ENCODE peak calls at places on chromosome 14, in seven cellular contexts. V is HCT116, B is tibial nerve, M is ovary, N is fibroblast of lung, G is SK-N-SH, D is keratinocyte. R is an unnamed sample.

GRCh38 chr14:44384093-44384492 is 123.0 kb downstream of the FSCB start:
- DNase-seq in B (no peak), V (no peak), G (peak), D (no peak), M (no peak), N (no peak), R (no peak)

GRCh38 chr14:100067971-100068959 is 3.0 kb downstream of the EVL start:
- DNase-seq in M (no peak), N (no peak), D (peak), B (no peak), G (no peak), V (peak), R (no peak)

GRCh38 chr14:89351364-89351957 is 65.6 kb downstream of the FOXN3 start:
- DNase-seq in N (peak), D (no peak), M (peak), B (no peak), G (no peak), V (no peak), R (peak)

GRCh38 chr14:41805633-41806032 is 199.0 kb downstream of the LRFN5 start:
- DNase-seq in M (no peak), B (no peak), D (no peak), V (no peak), N (no peak), G (no peak), R (no peak)

GRCh38 chr14:59360923-59361794 is 104.0 kb downstream of the GPR135 start:
- DNase-seq in V (peak), G (peak), D (peak), N (peak), M (peak), B (peak), R (peak)

GRCh38 chr14:51650721-51651387 is 856 bp upstream of the FRMD6 start:
- DNase-seq in B (no peak), D (no peak), M (peak), G (peak), N (no peak), V (no peak), R (no peak)

GRCh38 chr14:61925043-61925442 is 162.8 kb downstream of the SNAPC1 start:
- DNase-seq in V (peak), B (no peak), M (no peak), G (no peak), N (peak), D (no peak), R (no peak)

GRCh38 chr14:76812422-76813383 is at the start of gene ANGEL1:
- DNase-seq in M (peak), V (peak), B (peak), N (peak), D (peak), G (peak), R (peak)

GRCh38 chr14:105026033-105026785 is 5.3 kb upstream of the CDCA4 start:
- DNase-seq in N (no peak), D (no peak), V (no peak), B (no peak), G (no peak), M (no peak), R (no peak)

GRCh38 chr14:65371784-65372183 is 40.7 kb upstream of the FUT8 start:
- DNase-seq in G (no peak), D (no peak), V (no peak), B (no peak), N (no peak), M (no peak), R (no peak)

GRCh38 chr14:80269338-80269935 is 58.1 kb upstream of the DIO2 start:
- DNase-seq in G (no peak), V (no peak), D (no peak), B (no peak), N (peak), M (no peak), R (no peak)

GRCh38 chr14:53581497-53581896 is 375.1 kb downstream of the BMP4 start:
- DNase-seq in B (no peak), N (no peak), V (no peak), M (no peak), D (no peak), G (no peak), R (no peak)

GRCh38 chr14:106843376-106843775 is 1317.0 kb downstream of the TMEM121 start:
- DNase-seq in G (no peak), V (no peak), M (no peak), D (no peak), N (no peak), B (no peak), R (no peak)

GRCh38 chr14:68442828-68443460 is 349.9 kb downstream of the ZFP36L1 start:
- DNase-seq in N (peak), G (no peak), M (no peak), B (no peak), V (no peak), D (no peak), R (no peak)

GRCh38 chr14:82779301-82779700 is 1245.6 kb upstream of the SEL1L start:
- DNase-seq in V (no peak), M (no peak), D (no peak), G (no peak), B (no peak), N (no peak), R (no peak)

GRCh38 chr14:101878222-101879211 is 85.9 kb upstream of the DYNC1H1 start:
- DNase-seq in V (no peak), N (no peak), B (no peak), G (no peak), M (no peak), D (no peak), R (no peak)

GRCh38 chr14:93263416-93263815 is 56.4 kb downstream of the UBR7 start:
- DNase-seq in N (peak), G (no peak), V (no peak), D (no peak), M (no peak), B (no peak), R (no peak)

GRCh38 chr14:94056579-94057308 is 24.3 kb downstream of the DDX24 start:
- DNase-seq in D (no peak), N (no peak), V (no peak), B (no peak), G (no peak), M (no peak), R (no peak)

GRCh38 chr14:99062772-99063418 is 209.1 kb downstream of the BCL11B start:
- DNase-seq in B (no peak), G (no peak), V (no peak), N (no peak), D (no peak), M (no peak), R (no peak)

GRCh38 chr14:65156568-65157366 is 54.5 kb upstream of the MAX start:
- DNase-seq in V (no peak), G (no peak), N (peak), M (peak), D (no peak), B (no peak), R (no peak)

GRCh38 chr14:100578552-100578951 is 8.7 kb downstream of the BEGAIN start:
- DNase-seq in G (no peak), B (no peak), D (no peak), M (peak), V (no peak), N (peak), R (no peak)

GRCh38 chr14:103690332-103690731 is 24.9 kb downstream of the XRCC3 start:
- DNase-seq in M (no peak), G (no peak), B (no peak), D (no peak), N (no peak), V (no peak), R (no peak)

GRCh38 chr14:104290058-104290667 is 151.8 kb downstream of the KIF26A start:
- DNase-seq in B (no peak), G (peak), M (no peak), N (no peak), D (no peak), V (no peak), R (no peak)

GRCh38 chr14:59126714-59127436 is 61.6 kb upstream of the DAAM1 start:
- DNase-seq in V (peak), N (peak), B (no peak), D (no peak), M (peak), G (peak), R (peak)

GRCh38 chr14:20434701-20435453 is 1.1 kb downstream of the KLHL33 start:
- DNase-seq in M (peak), D (no peak), V (no peak), N (no peak), B (peak), G (no peak), R (no peak)
- H3K4me3 ChIP-seq in M (peak), D (no peak), V (no peak), N (no peak), B (peak), G (no peak), R (no peak)

DNA sequence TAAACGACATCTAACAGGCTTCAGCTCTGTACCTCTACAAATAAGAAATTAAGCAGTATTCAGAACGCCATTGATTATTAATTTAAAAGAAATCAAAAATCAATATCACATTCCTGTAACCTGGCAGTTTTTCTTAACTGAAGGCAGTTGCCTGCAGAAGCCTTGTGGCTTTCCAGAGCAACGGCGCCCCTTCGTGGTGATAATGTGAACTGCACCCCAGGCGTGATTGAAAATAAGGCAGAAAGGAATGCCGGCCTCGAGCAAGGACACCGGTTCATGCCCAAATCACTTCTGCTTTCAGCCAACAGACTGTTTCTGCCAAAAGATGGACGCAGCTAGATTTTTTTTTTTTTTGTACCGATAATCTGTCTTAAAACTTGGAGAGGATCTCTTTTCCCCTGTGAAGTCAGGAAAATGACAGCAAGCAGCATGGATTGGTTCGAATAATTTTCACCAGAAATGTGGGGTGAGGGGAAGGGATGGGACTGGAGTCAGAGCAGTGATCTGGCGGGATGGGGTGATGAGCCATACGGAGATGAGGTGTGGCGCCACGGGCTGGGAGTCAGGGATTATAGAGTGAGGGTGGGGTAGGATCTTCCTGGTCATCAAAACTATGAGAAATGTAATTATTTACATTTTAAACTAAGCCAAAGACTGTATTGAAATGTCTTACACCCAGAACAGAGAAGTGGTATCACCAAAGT is 473.0 kb downstream of the DPF3 start:
- DNase-seq in N (peak), B (peak), M (peak), D (no peak), V (peak), G (peak), R (peak)
- TF ChIP-seq CTCF in N (peak), B (peak), M (peak), D (peak), V (peak), G (peak), R (peak)

DNA sequence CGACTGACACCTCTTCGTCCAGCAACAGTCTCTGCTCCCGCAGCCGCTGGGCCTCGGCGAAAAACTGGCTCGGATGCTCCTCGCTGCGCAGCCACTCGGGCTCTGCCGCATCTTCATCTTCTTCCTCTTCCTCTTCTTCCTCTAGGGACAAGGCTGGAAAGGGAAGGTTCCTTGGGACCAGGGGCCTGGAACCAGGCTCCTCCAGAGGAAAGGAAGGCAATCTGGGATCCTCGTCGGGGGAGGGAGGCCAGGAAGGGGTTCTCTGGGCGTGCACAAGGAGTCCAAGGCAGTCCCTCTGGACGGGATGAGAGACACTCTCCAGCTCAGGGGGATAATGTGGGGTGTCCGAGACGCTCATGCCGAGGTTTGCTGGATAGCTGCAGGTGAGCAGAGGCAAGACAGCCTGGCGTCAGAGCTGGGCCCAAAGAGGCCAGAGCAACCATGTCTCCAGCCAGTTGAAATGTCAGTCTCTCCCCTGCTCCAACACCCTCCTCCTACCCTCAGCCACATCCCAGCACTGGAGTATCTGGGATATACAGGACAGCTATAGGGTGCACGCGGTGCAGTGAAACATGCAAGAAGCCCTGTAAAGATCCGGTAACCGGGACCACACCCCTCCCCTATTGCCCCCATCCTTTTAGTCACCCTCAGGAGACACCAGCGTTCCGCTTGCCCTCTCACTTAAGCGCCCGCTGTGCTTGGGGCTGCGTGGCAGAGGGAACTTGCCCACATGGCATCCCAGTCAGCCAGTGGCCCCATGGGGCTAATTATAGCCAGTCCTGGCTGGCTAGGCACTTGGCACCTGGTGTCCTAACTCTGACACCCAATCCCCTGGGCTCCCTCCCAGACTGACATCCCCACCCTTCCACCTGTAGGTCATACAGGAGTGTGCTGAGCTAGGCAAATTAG is at the start of gene KLHL33:
- DNase-seq in N (no peak), G (no peak), B (no peak), V (no peak), D (no peak), M (no peak), R (no peak)
- H3K4me3 ChIP-seq in N (no peak), G (no peak), B (peak), V (no peak), D (no peak), M (peak), R (no peak)

DNA sequence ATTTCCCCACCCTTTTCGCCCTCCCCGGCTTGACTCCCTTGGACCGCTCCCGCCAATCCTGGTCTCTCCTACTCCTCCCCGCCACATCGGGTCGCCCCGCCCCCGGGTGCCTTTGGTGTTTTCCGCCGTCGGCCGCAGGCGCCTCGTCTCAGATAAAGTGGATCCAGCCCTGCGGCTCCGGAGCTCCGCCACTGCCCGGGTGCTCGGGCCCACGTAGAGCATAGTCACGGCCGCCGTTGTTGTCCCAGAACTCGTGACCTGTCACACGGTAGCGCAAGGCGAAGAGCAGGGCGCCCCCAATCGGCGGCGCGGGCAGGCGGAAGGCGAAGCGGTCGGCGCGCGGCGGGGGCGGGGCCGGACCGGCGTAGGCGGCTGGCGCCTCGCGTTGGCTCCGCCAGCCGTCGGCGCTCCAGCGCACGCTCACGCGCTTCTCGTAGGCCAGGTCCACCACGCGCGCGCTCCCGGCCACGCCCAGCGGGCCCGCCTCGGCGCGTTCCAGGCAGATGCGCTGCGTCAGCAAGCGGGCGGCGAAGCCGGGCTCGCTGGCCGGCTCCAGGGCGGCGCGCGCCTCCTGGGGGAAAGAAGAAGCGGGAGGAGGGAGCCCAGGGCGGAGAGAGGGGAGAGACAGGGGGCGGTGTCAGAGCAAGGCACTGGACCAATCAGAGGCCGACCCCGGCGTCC is 1.2 kb downstream of the PPP1R3E start:
- DNase-seq in N (peak), V (peak), M (peak), G (peak), D (no peak), B (peak), R (peak)
- TF ChIP-seq CTCF in N (peak), V (no peak), M (peak), G (peak), D (peak), B (peak), R (peak)

GRCh38 chr14:34632451-34632850 is 2.5 kb upstream of the SNX6 start:
- DNase-seq in M (no peak), V (no peak), G (no peak), N (no peak), B (no peak), D (no peak), R (no peak)

GRCh38 chr14:34633697-34634096 is 3.7 kb upstream of the SNX6 start:
- DNase-seq in G (no peak), B (no peak), M (no peak), N (no peak), V (no peak), D (no peak), R (no peak)

GRCh38 chr14:34628681-34629135 is 1.2 kb downstream of the SNX6 start:
- DNase-seq in N (no peak), V (no peak), G (peak), M (no peak), D (no peak), B (no peak), R (no peak)

GRCh38 chr14:34629657-34630529 is at the start of gene SNX6:
- DNase-seq in V (peak), N (peak), M (peak), G (peak), B (peak), D (no peak), R (peak)

DNA sequence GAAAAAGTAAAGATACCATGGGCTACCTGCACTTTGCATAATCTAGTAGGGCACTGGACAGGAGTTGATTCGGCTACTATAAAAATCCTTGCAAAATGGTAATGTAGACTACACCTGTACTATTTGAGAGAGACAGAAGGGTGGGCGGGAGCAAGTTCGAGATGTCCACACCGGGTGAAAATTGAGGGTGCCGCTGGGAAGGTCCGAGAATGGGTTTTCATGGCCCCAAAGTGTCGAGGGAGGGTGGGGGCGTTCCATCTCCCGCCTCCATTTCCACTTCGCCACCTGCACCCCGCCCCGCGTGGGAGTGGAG is 648 bp downstream of the SNX6 start:
- DNase-seq in D (no peak), G (no peak), N (no peak), M (no peak), V (no peak), B (no peak), R (no peak)
- H3K4me3 ChIP-seq in D (peak), G (peak), N (peak), M (peak), V (peak), B (peak), R (peak)

GRCh38 chr14:73746540-73747385 is 32.6 kb upstream of the PNMA1 start:
- DNase-seq in G (peak), M (no peak), D (no peak), N (no peak), V (no peak), B (no peak), R (no peak)
- TF ChIP-seq CTCF in G (peak), M (no peak), D (peak), N (peak), V (no peak), B (no peak), R (no peak)

GRCh38 chr14:29836395-29836794 is 91.3 kb downstream of the PRKD1 start:
- DNase-seq in N (no peak), G (no peak), M (no peak), B (no peak), V (no peak), D (no peak), R (no peak)
- H3K4me3 ChIP-seq in N (no peak), G (no peak), M (no peak), B (no peak), V (no peak), D (no peak), R (no peak)